ENCODE peak calls at places on chromosomes 16 and 17, in six cellular contexts. One of them, this sample, is unnamed.
A peak's percentile ranks its signal among the peaks of the same experiment; 100 is the strongest.

GRCh38 chr17:70251704-70252103 is 82.4 kb downstream of the KCNJ2 start:
- DNase-seq in mesenchymal stem cell: no peak
- DNase-seq in IMR-90: no peak
- DNase-seq in trophoblast cell: peak; percentile 24
- DNase-seq in H1: no peak
- DNase-seq in H9: no peak
- DNase-seq in this sample: no peak

GRCh38 chr16:10583269-10583668 is 2.9 kb upstream of the EMP2 start:
- DNase-seq in IMR-90: no peak
- DNase-seq in mesenchymal stem cell: no peak
- DNase-seq in trophoblast cell: no peak
- DNase-seq in H1: no peak
- DNase-seq in H9: no peak
- DNase-seq in this sample: no peak

GRCh38 chr17:2034157-2034556 is 4.2 kb downstream of the DPH1 start:
- DNase-seq in mesenchymal stem cell: no peak
- DNase-seq in trophoblast cell: no peak
- DNase-seq in IMR-90: no peak
- DNase-seq in H1: no peak
- DNase-seq in H9: peak; percentile 53
- DNase-seq in this sample: no peak

GRCh38 chr16:13307861-13308260 is 406.5 kb downstream of the SHISA9 start:
- DNase-seq in mesenchymal stem cell: no peak
- DNase-seq in H9: no peak
- DNase-seq in H1: no peak
- DNase-seq in IMR-90: no peak
- DNase-seq in trophoblast cell: no peak
- DNase-seq in this sample: no peak

GRCh38 chr17:38428150-38428642 is at the start of gene ARHGAP23:
- DNase-seq in trophoblast cell: peak; percentile 55
- DNase-seq in H9: peak; percentile 84
- DNase-seq in IMR-90: peak; percentile 72
- DNase-seq in mesenchymal stem cell: peak; percentile 80
- DNase-seq in H1: peak; percentile 67
- DNase-seq in this sample: no peak

GRCh38 chr16:3112058-3112880 is at the start of gene ZNF205:
- DNase-seq in H9: peak; percentile 87
- DNase-seq in trophoblast cell: peak; percentile 45
- DNase-seq in H1: peak; percentile 92
- DNase-seq in IMR-90: peak; percentile 70
- DNase-seq in mesenchymal stem cell: peak; percentile 74
- DNase-seq in this sample: peak; percentile 76

GRCh38 chr17:250487-251300 is 69.2 kb upstream of the DOC2B start:
- DNase-seq in trophoblast cell: no peak
- DNase-seq in mesenchymal stem cell: no peak
- DNase-seq in H9: no peak
- DNase-seq in H1: peak; percentile 34
- DNase-seq in IMR-90: no peak
- DNase-seq in this sample: no peak

GRCh38 chr16:16991711-16992110 is 479.0 kb downstream of the XYLT1 start:
- DNase-seq in H9: no peak
- DNase-seq in trophoblast cell: no peak
- DNase-seq in H1: no peak
- DNase-seq in mesenchymal stem cell: no peak
- DNase-seq in IMR-90: no peak
- DNase-seq in this sample: no peak

GRCh38 chr17:10748475-10749110 is 18.8 kb upstream of the TMEM220 start:
- DNase-seq in mesenchymal stem cell: no peak
- DNase-seq in H9: no peak
- DNase-seq in H1: no peak
- DNase-seq in IMR-90: no peak
- DNase-seq in trophoblast cell: no peak
- DNase-seq in this sample: no peak

GRCh38 chr17:50428831-50429424 is 2.9 kb downstream of the ACSF2 start:
- DNase-seq in IMR-90: no peak
- DNase-seq in mesenchymal stem cell: no peak
- DNase-seq in trophoblast cell: peak; percentile 92
- DNase-seq in H9: no peak
- DNase-seq in H1: no peak
- DNase-seq in this sample: no peak

GRCh38 chr17:51085150-51085805 is 35.4 kb downstream of the SPAG9 start:
- DNase-seq in H9: no peak
- DNase-seq in mesenchymal stem cell: peak; percentile 21
- DNase-seq in H1: no peak
- DNase-seq in trophoblast cell: peak; percentile 33
- DNase-seq in IMR-90: peak; percentile 39
- DNase-seq in this sample: no peak

GRCh38 chr17:2926019-2926650 is 129.9 kb downstream of the RAP1GAP2 start:
- DNase-seq in IMR-90: peak; percentile 57
- DNase-seq in H1: no peak
- DNase-seq in H9: no peak
- DNase-seq in trophoblast cell: peak; percentile 29
- DNase-seq in mesenchymal stem cell: no peak
- DNase-seq in this sample: no peak

GRCh38 chr17:8649157-8650118 is 18.9 kb upstream of the MYH10 start:
- DNase-seq in H9: no peak
- DNase-seq in H1: no peak
- DNase-seq in IMR-90: peak; percentile 95
- DNase-seq in mesenchymal stem cell: peak; percentile 75
- DNase-seq in trophoblast cell: peak; percentile 100
- DNase-seq in this sample: no peak

GRCh38 chr16:72530434-72530833 is 358.5 kb upstream of the PMFBP1 start:
- DNase-seq in H1: no peak
- DNase-seq in H9: no peak
- DNase-seq in IMR-90: peak; percentile 75
- DNase-seq in mesenchymal stem cell: peak; percentile 70
- DNase-seq in trophoblast cell: peak; percentile 86
- DNase-seq in this sample: no peak

GRCh38 chr16:583470-583814 is 6.4 kb upstream of the RAB40C start:
- DNase-seq in H9: peak; percentile 71
- DNase-seq in H1: no peak
- DNase-seq in mesenchymal stem cell: no peak
- DNase-seq in IMR-90: no peak
- DNase-seq in trophoblast cell: no peak
- DNase-seq in this sample: no peak

GRCh38 chr17:8016632-8017424 is 14.4 kb downstream of the GUCY2D start:
- DNase-seq in trophoblast cell: peak; percentile 68
- DNase-seq in IMR-90: no peak
- DNase-seq in H9: peak; percentile 92
- DNase-seq in H1: peak; percentile 91
- DNase-seq in mesenchymal stem cell: peak; percentile 36
- DNase-seq in this sample: peak; percentile 58

GRCh38 chr17:12667299-12667958 is 1.7 kb downstream of the MYOCD start:
- DNase-seq in trophoblast cell: peak; percentile 70
- DNase-seq in H9: peak; percentile 78
- DNase-seq in H1: peak; percentile 52
- DNase-seq in mesenchymal stem cell: peak; percentile 77
- DNase-seq in IMR-90: peak; percentile 89
- DNase-seq in this sample: peak; percentile 51

GRCh38 chr17:82065638-82066303 is at the start of gene DUS1L:
- DNase-seq in trophoblast cell: peak; percentile 64
- DNase-seq in H9: no peak
- DNase-seq in H1: peak; percentile 85
- DNase-seq in mesenchymal stem cell: peak; percentile 41
- DNase-seq in IMR-90: peak; percentile 37
- DNase-seq in this sample: peak; percentile 56

GRCh38 chr17:82594571-82594970 is 53.7 kb downstream of the WDR45B start:
- DNase-seq in IMR-90: no peak
- DNase-seq in trophoblast cell: no peak
- DNase-seq in H9: no peak
- DNase-seq in mesenchymal stem cell: no peak
- DNase-seq in H1: no peak
- DNase-seq in this sample: no peak

GRCh38 chr16:69917739-69918138 is 33.4 kb upstream of the CLEC18A start:
- DNase-seq in trophoblast cell: peak; percentile 98
- DNase-seq in IMR-90: peak; percentile 99
- DNase-seq in H9: peak; percentile 80
- DNase-seq in mesenchymal stem cell: peak; percentile 87
- DNase-seq in H1: peak; percentile 71
- DNase-seq in this sample: peak; percentile 42

GRCh38 chr16:75250089-75250808 is 1.2 kb downstream of the BCAR1 start:
- DNase-seq in mesenchymal stem cell: peak; percentile 50
- DNase-seq in trophoblast cell: peak; percentile 38
- DNase-seq in IMR-90: no peak
- DNase-seq in H9: no peak
- DNase-seq in H1: no peak
- DNase-seq in this sample: no peak
- H3K4me1 ChIP-seq in mesenchymal stem cell: peaks cover 81% of the 10 kb centered on the region
- H3K4me1 ChIP-seq in trophoblast cell: peaks cover 79% of the 10 kb centered on the region
- H3K4me1 ChIP-seq in IMR-90: peaks cover 74% of the 10 kb centered on the region
- H3K4me1 ChIP-seq in H9: peaks cover 22% of the 10 kb centered on the region
- H3K4me1 ChIP-seq in H1: peaks cover 75% of the 10 kb centered on the region
- H3K4me1 ChIP-seq in this sample: peaks cover 77% of the 10 kb centered on the region

DNA sequence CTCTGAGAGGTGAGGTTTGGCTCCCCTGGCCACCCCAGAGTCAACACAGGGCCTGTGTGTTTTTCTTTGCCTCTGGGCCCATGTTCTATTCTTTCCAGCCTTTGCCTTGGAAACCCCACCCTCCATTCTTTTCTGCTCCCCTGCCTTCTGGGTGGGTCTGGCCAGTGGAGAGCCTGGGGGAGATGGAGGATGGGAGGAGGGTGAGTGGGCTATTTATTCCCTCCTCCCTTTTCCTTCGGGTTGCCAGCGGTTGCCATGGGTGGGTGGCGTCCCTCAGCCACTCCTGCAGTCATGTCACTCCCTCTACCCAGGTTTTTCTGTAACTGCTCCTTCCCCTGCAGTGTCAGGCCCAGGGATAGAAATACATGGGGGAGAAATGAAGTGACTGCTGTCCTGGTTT is 15.5 kb downstream of the CMIP start:
- DNase-seq in mesenchymal stem cell: no peak
- DNase-seq in H1: no peak
- DNase-seq in trophoblast cell: no peak
- DNase-seq in H9: no peak
- DNase-seq in IMR-90: no peak
- DNase-seq in this sample: no peak
- H3K79me1 ChIP-seq in mesenchymal stem cell: peaks cover 60% of the 10 kb centered on the region
- H3K79me1 ChIP-seq in H1: peaks cover 50% of the 10 kb centered on the region
- H3K79me1 ChIP-seq in trophoblast cell: no peaks in the 10 kb centered on the region
- H3K79me1 ChIP-seq in H9: no peaks in the 10 kb centered on the region
- H3K79me1 ChIP-seq in IMR-90: peaks cover 94% of the 10 kb centered on the region
- H3K79me1 ChIP-seq in this sample: peaks cover 16% of the 10 kb centered on the region

GRCh38 chr16:5070431-5071186 is 1.0 kb upstream of the ALG1 start:
- DNase-seq in mesenchymal stem cell: no peak
- DNase-seq in trophoblast cell: no peak
- DNase-seq in IMR-90: no peak
- DNase-seq in H9: no peak
- DNase-seq in H1: no peak
- DNase-seq in this sample: no peak
- H2AFZ ChIP-seq in mesenchymal stem cell: no peak overlapping the region
- H2AFZ ChIP-seq in trophoblast cell: peak overlapping the region; percentile 54
- H2AFZ ChIP-seq in IMR-90: peak overlapping the region; percentile 99
- H2AFZ ChIP-seq in H9: no peak overlapping the region
- H2AFZ ChIP-seq in H1: no peak overlapping the region
- H2AFZ ChIP-seq in this sample: peak overlapping the region; percentile 92

GRCh38 chr17:43013296-43013695 is 6.7 kb downstream of the IFI35 start:
- DNase-seq in mesenchymal stem cell: no peak
- DNase-seq in H9: no peak
- DNase-seq in IMR-90: no peak
- DNase-seq in H1: no peak
- DNase-seq in trophoblast cell: peak; percentile 26
- DNase-seq in this sample: no peak

GRCh38 chr17:43014020-43014615 is 7.5 kb downstream of the IFI35 start:
- DNase-seq in trophoblast cell: no peak
- DNase-seq in IMR-90: no peak
- DNase-seq in H1: no peak
- DNase-seq in mesenchymal stem cell: no peak
- DNase-seq in H9: no peak
- DNase-seq in this sample: no peak

GRCh38 chr17:43015579-43015978 is 6.6 kb downstream of the VAT1 start:
- DNase-seq in H1: no peak
- DNase-seq in mesenchymal stem cell: no peak
- DNase-seq in trophoblast cell: no peak
- DNase-seq in IMR-90: no peak
- DNase-seq in H9: no peak
- DNase-seq in this sample: no peak

GRCh38 chr17:43016216-43016615 is 6.0 kb downstream of the VAT1 start:
- DNase-seq in mesenchymal stem cell: no peak
- DNase-seq in trophoblast cell: no peak
- DNase-seq in IMR-90: no peak
- DNase-seq in H9: no peak
- DNase-seq in H1: no peak
- DNase-seq in this sample: no peak

DNA sequence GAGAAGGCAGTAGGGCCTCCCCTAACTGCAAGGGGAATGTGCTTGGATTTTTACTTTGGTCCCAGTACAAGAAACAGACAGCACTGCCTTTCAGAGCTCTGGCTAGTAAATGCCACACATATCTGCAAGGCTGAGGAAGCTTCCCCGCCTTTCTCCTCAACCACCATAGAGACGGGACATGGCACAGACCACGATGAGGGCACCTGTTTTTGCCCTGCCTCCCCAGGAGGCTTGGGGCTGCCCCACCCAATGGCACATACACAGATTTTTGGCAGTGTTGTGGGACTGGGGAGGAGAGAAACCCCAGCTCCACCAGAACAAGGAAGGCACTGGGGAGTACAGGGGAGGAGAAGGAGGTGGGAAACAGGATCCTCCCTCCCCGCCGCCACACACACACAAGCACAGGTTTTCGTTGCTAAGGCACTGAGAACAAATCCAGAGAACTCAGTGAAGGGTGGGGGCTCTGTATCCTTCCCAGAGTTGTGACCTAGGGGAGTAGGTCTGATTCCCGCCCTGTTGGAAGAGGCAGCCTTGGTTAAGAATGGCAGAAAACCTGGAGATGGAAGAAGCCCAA is 7.2 kb downstream of the VAT1 start:
- DNase-seq in IMR-90: no peak
- DNase-seq in H9: no peak
- DNase-seq in mesenchymal stem cell: no peak
- DNase-seq in trophoblast cell: no peak
- DNase-seq in H1: no peak
- DNase-seq in this sample: no peak
- H3K4me1 ChIP-seq in IMR-90: peaks cover 8% of the 10 kb centered on the region
- H3K4me1 ChIP-seq in H9: no peaks in the 10 kb centered on the region
- H3K4me1 ChIP-seq in mesenchymal stem cell: peaks cover 21% of the 10 kb centered on the region
- H3K4me1 ChIP-seq in trophoblast cell: peaks cover 13% of the 10 kb centered on the region
- H3K4me1 ChIP-seq in H1: peaks cover 15% of the 10 kb centered on the region
- H3K4me1 ChIP-seq in this sample: peaks cover 20% of the 10 kb centered on the region

DNA sequence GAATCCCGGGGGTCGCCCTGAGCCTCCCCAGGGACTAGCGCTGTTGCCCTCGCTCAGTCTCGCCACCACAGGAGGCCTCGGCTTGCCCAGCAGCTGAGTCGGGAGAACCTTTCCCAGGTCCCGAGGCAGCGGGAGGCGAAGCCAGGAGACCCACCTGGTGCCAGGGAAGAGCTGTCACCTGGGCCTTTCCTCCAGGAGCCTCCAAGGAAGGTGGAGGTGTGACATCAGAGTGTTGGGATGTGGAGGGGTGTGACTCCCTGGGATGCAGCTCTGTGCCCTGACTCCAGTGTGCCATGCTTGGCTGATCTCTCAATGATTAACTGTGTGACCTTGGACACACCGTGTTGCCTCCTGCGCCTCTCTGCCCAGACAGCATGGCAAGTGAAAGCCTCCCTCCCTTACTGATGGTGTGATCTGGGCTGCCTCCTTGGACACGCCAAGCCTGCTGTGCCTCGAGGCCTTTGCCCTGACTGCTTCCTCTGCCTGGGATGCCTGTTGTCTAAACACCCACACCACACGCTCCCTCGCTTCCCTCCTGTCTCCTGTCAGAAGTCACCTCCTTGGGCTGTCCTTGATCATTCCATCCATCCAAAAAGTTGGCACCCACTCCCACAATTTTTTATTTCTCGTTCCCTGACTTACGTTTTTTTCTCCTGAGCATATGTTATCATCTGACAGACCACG is 88.0 kb downstream of the CMIP start:
- DNase-seq in mesenchymal stem cell: no peak
- DNase-seq in H1: no peak
- DNase-seq in H9: no peak
- DNase-seq in IMR-90: no peak
- DNase-seq in trophoblast cell: no peak
- DNase-seq in this sample: no peak
- H3K79me1 ChIP-seq in mesenchymal stem cell: peaks cover 33% of the 10 kb centered on the region
- H3K79me1 ChIP-seq in H1: peaks cover 18% of the 10 kb centered on the region
- H3K79me1 ChIP-seq in H9: no peaks in the 10 kb centered on the region
- H3K79me1 ChIP-seq in IMR-90: peaks cover 75% of the 10 kb centered on the region
- H3K79me1 ChIP-seq in trophoblast cell: peaks cover 7% of the 10 kb centered on the region
- H3K79me1 ChIP-seq in this sample: peaks cover 14% of the 10 kb centered on the region

This sample was measured in neuronal stem cell.